ENCODE peak calls at places on chromosomes 3 and 15, in six cellular contexts. O is HFFc6; M is activated effector memory CD4-positive, alpha-beta T cell treated with Interleukin-2 at 50 U/mL for 16 hours; T is GM12865; K is T-helper 1 cell; N is activated CD8-positive, alpha-beta memory T cell treated with anti-CD3 and anti-CD28 coated beads for 48 hours. F is an unnamed sample.

GRCh38 chr15:31799711-31800321 is 230.5 kb upstream of the CHRNA7 start:
- DNase-seq in O (no peak), M (no peak), T (peak), K (no peak), N (no peak), F (no peak)

GRCh38 chr3:71708478-71709098 is 16.6 kb downstream of the EIF4E3 start:
- DNase-seq in O (no peak), M (no peak), T (no peak), K (no peak), N (no peak), F (no peak)

GRCh38 chr3:57169872-57170623 is 4.9 kb upstream of the IL17RD start:
- DNase-seq in O (peak), M (peak), T (peak), K (peak), N (peak), F (peak)

GRCh38 chr15:36632196-36632595 is 52.8 kb downstream of the CDIN1 start:
- DNase-seq in O (peak), M (no peak), T (no peak), K (no peak), N (no peak), F (no peak)

GRCh38 chr3:27680517-27681246 is 41.4 kb downstream of the EOMES start:
- DNase-seq in O (no peak), M (no peak), T (no peak), K (no peak), N (no peak), F (no peak)

GRCh38 chr3:57095361-57095760 is 34.9 kb downstream of the SPATA12 start:
- DNase-seq in O (no peak), M (no peak), T (no peak), K (no peak), N (no peak), F (no peak)

GRCh38 chr3:189338366-189338765 is 166.6 kb downstream of the TPRG1 start:
- DNase-seq in O (no peak), M (no peak), T (no peak), K (no peak), N (no peak), F (no peak)

GRCh38 chr3:12687948-12688347 is 24.0 kb upstream of the RAF1 start:
- DNase-seq in O (no peak), M (no peak), T (no peak), K (no peak), N (no peak), F (no peak)

GRCh38 chr15:100919481-100920405 is 586 bp downstream of the LRRK1 start:
- DNase-seq in O (no peak), M (no peak), T (peak), K (no peak), N (no peak), F (no peak)

GRCh38 chr3:170697131-170697530 is 111.3 kb upstream of the SLC7A14 start:
- DNase-seq in O (no peak), M (no peak), T (no peak), K (no peak), N (no peak), F (no peak)

GRCh38 chr3:106261915-106262683 is 393.3 kb upstream of the CBLB start:
- DNase-seq in O (peak), M (no peak), T (no peak), K (no peak), N (no peak), F (no peak)

GRCh38 chr3:129070086-129070875 is 9.7 kb downstream of the GP9 start:
- DNase-seq in O (no peak), M (no peak), T (no peak), K (no peak), N (no peak), F (no peak)

GRCh38 chr15:69939513-69940440 is 157.9 kb downstream of the TLE3 start:
- DNase-seq in O (no peak), M (no peak), T (no peak), K (no peak), N (no peak), F (no peak)

GRCh38 chr3:45054196-45054857 is 28.2 kb downstream of the CLEC3B start:
- DNase-seq in O (peak), M (no peak), T (no peak), K (no peak), N (no peak), F (no peak)

GRCh38 chr3:126525091-126525852 is 1.3 kb downstream of the CHST13 start:
- DNase-seq in O (no peak), M (no peak), T (no peak), K (no peak), N (no peak), F (no peak)

GRCh38 chr15:29770796-29771195 is 51.5 kb downstream of the TJP1 start:
- DNase-seq in O (peak), M (no peak), T (no peak), K (no peak), N (no peak), F (no peak)

GRCh38 chr15:85579957-85580694 is 199.7 kb downstream of the AKAP13 start:
- DNase-seq in O (no peak), M (no peak), T (no peak), K (no peak), N (no peak), F (no peak)

GRCh38 chr3:63993653-63994079 is 29.6 kb downstream of the PSMD6 start:
- DNase-seq in O (peak), M (peak), T (peak), K (peak), N (no peak), F (peak)

GRCh38 chr3:183178833-183179549 is 16.5 kb upstream of the LAMP3 start:
- DNase-seq in O (no peak), M (peak), T (peak), K (peak), N (no peak), F (peak)

GRCh38 chr3:150168694-150169093 is 198.0 kb upstream of the PFN2 start:
- DNase-seq in O (peak), M (no peak), T (no peak), K (no peak), N (no peak), F (no peak)

GRCh38 chr15:21260966-21261395 is 179.3 kb downstream of the POTEB3 start:
- DNase-seq in O (no peak), M (no peak), T (no peak), K (peak), N (no peak), F (no peak)

GRCh38 chr15:100777821-100778220 is 101.8 kb upstream of the ALDH1A3 start:
- DNase-seq in O (no peak), M (no peak), T (no peak), K (no peak), N (no peak), F (no peak)

GRCh38 chr3:51622868-51623267 is 48.2 kb upstream of the TEX264 start:
- DNase-seq in O (no peak), M (no peak), T (no peak), K (no peak), N (no peak), F (no peak)

GRCh38 chr3:127174284-127174683 is 18.6 kb upstream of the PRR23E start:
- DNase-seq in O (no peak), M (no peak), T (no peak), K (no peak), N (no peak), F (no peak)